ENCODE peak calls at places on chromosomes 13 and 19, in seven cellular contexts. One of them, this sample, is unnamed.

GRCh38 chr19:49366110-49366509 is 2.4 kb downstream of the DKKL1 start:
- DNase-seq in neural progenitor cell: no peak
- DNase-seq in OCI-LY7: no peak
- DNase-seq in HCT116: no peak
- DNase-seq in hepatocyte: no peak
- DNase-seq in SK-N-SH: no peak
- DNase-seq in GM23248: no peak
- DNase-seq in this sample: no peak

GRCh38 chr19:38691938-38692457 is 44.5 kb downstream of the ACTN4 start:
- DNase-seq in neural progenitor cell: no peak
- DNase-seq in OCI-LY7: no peak
- DNase-seq in HCT116: peak
- DNase-seq in hepatocyte: peak
- DNase-seq in SK-N-SH: peak
- DNase-seq in GM23248: peak
- DNase-seq in this sample: no peak

GRCh38 chr13:66218583-66218982 is 1011.6 kb downstream of the PCDH9 start:
- DNase-seq in neural progenitor cell: peak
- DNase-seq in OCI-LY7: no peak
- DNase-seq in HCT116: no peak
- DNase-seq in hepatocyte: no peak
- DNase-seq in SK-N-SH: no peak
- DNase-seq in GM23248: no peak
- DNase-seq in this sample: no peak

GRCh38 chr19:50626011-50626410 is 13.7 kb downstream of the SYT3 start:
- DNase-seq in neural progenitor cell: no peak
- DNase-seq in OCI-LY7: no peak
- DNase-seq in HCT116: no peak
- DNase-seq in hepatocyte: no peak
- DNase-seq in SK-N-SH: no peak
- DNase-seq in GM23248: no peak
- DNase-seq in this sample: no peak

GRCh38 chr13:27043013-27043412 is 128.6 kb downstream of the USP12 start:
- DNase-seq in neural progenitor cell: no peak
- DNase-seq in OCI-LY7: no peak
- DNase-seq in HCT116: peak
- DNase-seq in hepatocyte: peak
- DNase-seq in SK-N-SH: peak
- DNase-seq in GM23248: peak
- DNase-seq in this sample: no peak

GRCh38 chr13:24032674-24033073 is 127.8 kb upstream of the SPATA13 start:
- DNase-seq in neural progenitor cell: no peak
- DNase-seq in OCI-LY7: no peak
- DNase-seq in HCT116: no peak
- DNase-seq in hepatocyte: no peak
- DNase-seq in SK-N-SH: no peak
- DNase-seq in GM23248: peak
- DNase-seq in this sample: no peak

GRCh38 chr13:65606622-65607021 is 1623.5 kb downstream of the PCDH9 start:
- DNase-seq in neural progenitor cell: no peak
- DNase-seq in OCI-LY7: no peak
- DNase-seq in HCT116: no peak
- DNase-seq in hepatocyte: no peak
- DNase-seq in SK-N-SH: no peak
- DNase-seq in GM23248: no peak
- DNase-seq in this sample: no peak

GRCh38 chr13:77611068-77611467 is 75.6 kb downstream of the SCEL start:
- DNase-seq in neural progenitor cell: no peak
- DNase-seq in OCI-LY7: no peak
- DNase-seq in HCT116: no peak
- DNase-seq in hepatocyte: no peak
- DNase-seq in SK-N-SH: no peak
- DNase-seq in GM23248: no peak
- DNase-seq in this sample: no peak

GRCh38 chr13:29786698-29787097 is 63.7 kb downstream of the UBL3 start:
- DNase-seq in neural progenitor cell: no peak
- DNase-seq in OCI-LY7: no peak
- DNase-seq in HCT116: no peak
- DNase-seq in hepatocyte: no peak
- DNase-seq in SK-N-SH: no peak
- DNase-seq in GM23248: no peak
- DNase-seq in this sample: no peak

GRCh38 chr19:10010247-10010691 is at the start of gene COL5A3:
- DNase-seq in neural progenitor cell: peak
- DNase-seq in OCI-LY7: no peak
- DNase-seq in HCT116: no peak
- DNase-seq in hepatocyte: no peak
- DNase-seq in SK-N-SH: peak
- DNase-seq in GM23248: peak
- DNase-seq in this sample: no peak

GRCh38 chr13:23741879-23742510 is 147.2 kb downstream of the MIPEP start:
- DNase-seq in neural progenitor cell: peak
- DNase-seq in OCI-LY7: peak
- DNase-seq in HCT116: peak
- DNase-seq in hepatocyte: no peak
- DNase-seq in SK-N-SH: peak
- DNase-seq in GM23248: peak
- DNase-seq in this sample: no peak

GRCh38 chr13:57063007-57063406 is 77.7 kb upstream of the PRR20A start:
- DNase-seq in neural progenitor cell: peak
- DNase-seq in OCI-LY7: no peak
- DNase-seq in HCT116: no peak
- DNase-seq in hepatocyte: no peak
- DNase-seq in SK-N-SH: no peak
- DNase-seq in GM23248: no peak
- DNase-seq in this sample: no peak

GRCh38 chr19:41815301-41815700 is 18.9 kb downstream of the CEACAM3 start:
- DNase-seq in neural progenitor cell: no peak
- DNase-seq in OCI-LY7: no peak
- DNase-seq in HCT116: no peak
- DNase-seq in hepatocyte: no peak
- DNase-seq in SK-N-SH: no peak
- DNase-seq in GM23248: no peak
- DNase-seq in this sample: no peak

GRCh38 chr13:41490616-41491015 is 33.3 kb downstream of the RGCC start:
- DNase-seq in neural progenitor cell: no peak
- DNase-seq in OCI-LY7: no peak
- DNase-seq in HCT116: no peak
- DNase-seq in hepatocyte: no peak
- DNase-seq in SK-N-SH: no peak
- DNase-seq in GM23248: no peak
- DNase-seq in this sample: no peak

GRCh38 chr13:113089693-113090414 is 15.7 kb upstream of the F7 start:
- DNase-seq in neural progenitor cell: no peak
- DNase-seq in OCI-LY7: no peak
- DNase-seq in HCT116: no peak
- DNase-seq in hepatocyte: no peak
- DNase-seq in SK-N-SH: no peak
- DNase-seq in GM23248: no peak
- DNase-seq in this sample: no peak

GRCh38 chr19:34744896-34745690 is 11.1 kb downstream of the ZNF181 start:
- DNase-seq in neural progenitor cell: no peak
- DNase-seq in OCI-LY7: no peak
- DNase-seq in HCT116: no peak
- DNase-seq in hepatocyte: no peak
- DNase-seq in SK-N-SH: no peak
- DNase-seq in GM23248: no peak
- DNase-seq in this sample: no peak

GRCh38 chr19:15759962-15760565 is 22.3 kb downstream of the OR10H3 start:
- DNase-seq in neural progenitor cell: no peak
- DNase-seq in OCI-LY7: no peak
- DNase-seq in HCT116: peak
- DNase-seq in hepatocyte: no peak
- DNase-seq in SK-N-SH: peak
- DNase-seq in GM23248: no peak
- DNase-seq in this sample: no peak

GRCh38 chr19:56253737-56254136 is 18.8 kb upstream of the EDDM13 start:
- DNase-seq in neural progenitor cell: peak
- DNase-seq in OCI-LY7: peak
- DNase-seq in HCT116: peak
- DNase-seq in hepatocyte: peak
- DNase-seq in SK-N-SH: peak
- DNase-seq in GM23248: peak
- DNase-seq in this sample: peak

GRCh38 chr13:40640202-40640601 is 26.2 kb downstream of the FOXO1 start:
- DNase-seq in neural progenitor cell: no peak
- DNase-seq in OCI-LY7: no peak
- DNase-seq in HCT116: no peak
- DNase-seq in hepatocyte: no peak
- DNase-seq in SK-N-SH: no peak
- DNase-seq in GM23248: no peak
- DNase-seq in this sample: no peak

GRCh38 chr13:86922936-86923335 is 748.2 kb upstream of the SLITRK5 start:
- DNase-seq in neural progenitor cell: no peak
- DNase-seq in OCI-LY7: no peak
- DNase-seq in HCT116: no peak
- DNase-seq in hepatocyte: no peak
- DNase-seq in SK-N-SH: no peak
- DNase-seq in GM23248: peak
- DNase-seq in this sample: no peak

GRCh38 chr19:15717781-15718180 is 10.0 kb upstream of the OR10H2 start:
- DNase-seq in neural progenitor cell: no peak
- DNase-seq in OCI-LY7: no peak
- DNase-seq in HCT116: no peak
- DNase-seq in hepatocyte: no peak
- DNase-seq in SK-N-SH: no peak
- DNase-seq in GM23248: no peak
- DNase-seq in this sample: no peak

GRCh38 chr19:8695501-8695900 is 3.1 kb downstream of the ACTL9 start:
- DNase-seq in neural progenitor cell: no peak
- DNase-seq in OCI-LY7: no peak
- DNase-seq in HCT116: no peak
- DNase-seq in hepatocyte: no peak
- DNase-seq in SK-N-SH: no peak
- DNase-seq in GM23248: no peak
- DNase-seq in this sample: no peak

GRCh38 chr13:114090476-114090875 is 41.9 kb downstream of the RASA3 start:
- DNase-seq in neural progenitor cell: no peak
- DNase-seq in OCI-LY7: no peak
- DNase-seq in HCT116: no peak
- DNase-seq in hepatocyte: no peak
- DNase-seq in SK-N-SH: no peak
- DNase-seq in GM23248: no peak
- DNase-seq in this sample: no peak
- TF ChIP-seq EZH2phosphoT487 in neural progenitor cell: no peak
- TF ChIP-seq EZH2phosphoT487 in OCI-LY7: no peak
- TF ChIP-seq EZH2phosphoT487 in HCT116: no peak
- TF ChIP-seq EZH2phosphoT487 in hepatocyte: no peak
- TF ChIP-seq EZH2phosphoT487 in SK-N-SH: no peak
- TF ChIP-seq EZH2phosphoT487 in GM23248: no peak
- TF ChIP-seq EZH2phosphoT487 in this sample: no peak

GRCh38 chr19:46404884-46405658 is 8.3 kb downstream of the CCDC8 start:
- DNase-seq in neural progenitor cell: peak
- DNase-seq in OCI-LY7: peak
- DNase-seq in HCT116: no peak
- DNase-seq in hepatocyte: peak
- DNase-seq in SK-N-SH: no peak
- DNase-seq in GM23248: no peak
- DNase-seq in this sample: no peak
- H3K4me3 ChIP-seq in neural progenitor cell: peak
- H3K4me3 ChIP-seq in OCI-LY7: peak
- H3K4me3 ChIP-seq in HCT116: no peak
- H3K4me3 ChIP-seq in hepatocyte: peak
- H3K4me3 ChIP-seq in SK-N-SH: no peak
- H3K4me3 ChIP-seq in GM23248: no peak
- H3K4me3 ChIP-seq in this sample: no peak

GRCh38 chr19:7159105-7159933 is 89.8 kb downstream of the ZNF557 start:
- DNase-seq in neural progenitor cell: no peak
- DNase-seq in OCI-LY7: no peak
- DNase-seq in HCT116: no peak
- DNase-seq in hepatocyte: peak
- DNase-seq in SK-N-SH: no peak
- DNase-seq in GM23248: peak
- DNase-seq in this sample: no peak
- TF ChIP-seq EZH2phosphoT487 in neural progenitor cell: no peak
- TF ChIP-seq EZH2phosphoT487 in OCI-LY7: no peak
- TF ChIP-seq EZH2phosphoT487 in HCT116: no peak
- TF ChIP-seq EZH2phosphoT487 in hepatocyte: no peak
- TF ChIP-seq EZH2phosphoT487 in SK-N-SH: no peak
- TF ChIP-seq EZH2phosphoT487 in GM23248: peak
- TF ChIP-seq EZH2phosphoT487 in this sample: no peak

GRCh38 chr19:32642771-32643170 is 32.2 kb downstream of the ANKRD27 start:
- DNase-seq in neural progenitor cell: no peak
- DNase-seq in OCI-LY7: no peak
- DNase-seq in HCT116: no peak
- DNase-seq in hepatocyte: no peak
- DNase-seq in SK-N-SH: no peak
- DNase-seq in GM23248: no peak
- DNase-seq in this sample: no peak
- H3K4me3 ChIP-seq in neural progenitor cell: no peak
- H3K4me3 ChIP-seq in OCI-LY7: no peak
- H3K4me3 ChIP-seq in HCT116: no peak
- H3K4me3 ChIP-seq in hepatocyte: no peak
- H3K4me3 ChIP-seq in SK-N-SH: no peak
- H3K4me3 ChIP-seq in GM23248: no peak
- H3K4me3 ChIP-seq in this sample: no peak

DNA sequence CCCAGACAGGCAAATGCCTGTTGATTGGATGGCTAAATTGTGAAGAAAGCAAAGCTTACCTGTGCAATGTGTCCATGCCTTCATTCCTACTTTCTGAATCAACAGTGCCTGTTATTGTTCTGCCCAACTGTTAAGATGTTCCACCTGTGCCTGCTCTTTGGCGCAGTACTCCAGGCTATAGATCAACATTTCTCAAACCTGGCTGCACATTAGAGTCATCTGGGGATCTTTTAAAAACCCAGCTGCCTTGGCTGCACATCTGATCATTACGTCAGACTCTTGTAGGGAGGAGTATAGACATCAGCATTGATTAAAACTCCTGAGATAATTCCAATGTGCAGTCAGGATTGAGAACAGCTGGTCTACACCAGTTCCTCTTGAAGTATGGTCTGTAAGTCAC is 16.2 kb upstream of the CPB2 start:
- DNase-seq in neural progenitor cell: no peak
- DNase-seq in OCI-LY7: no peak
- DNase-seq in HCT116: no peak
- DNase-seq in hepatocyte: no peak
- DNase-seq in SK-N-SH: no peak
- DNase-seq in GM23248: no peak
- DNase-seq in this sample: no peak
- TF ChIP-seq EZH2phosphoT487 in neural progenitor cell: no peak
- TF ChIP-seq EZH2phosphoT487 in OCI-LY7: no peak
- TF ChIP-seq EZH2phosphoT487 in HCT116: no peak
- TF ChIP-seq EZH2phosphoT487 in hepatocyte: no peak
- TF ChIP-seq EZH2phosphoT487 in SK-N-SH: no peak
- TF ChIP-seq EZH2phosphoT487 in GM23248: no peak
- TF ChIP-seq EZH2phosphoT487 in this sample: no peak